ENCODE peak calls at places on chromosome 5, in five cellular contexts. One of them, this sample, is unnamed.

GRCh38 chr5:57175586-57175985 is 1.7 kb downstream of the GPBP1 start:
- DNase-seq in endothelial cell: no peak
- DNase-seq in CD4-positive, alpha-beta T cell: no peak
- DNase-seq in A673: peak; percentile 21
- DNase-seq in brain microvascular endothelial cell: no peak
- DNase-seq in this sample: no peak

GRCh38 chr5:19795218-19795617 is 192.8 kb downstream of the CDH18 start:
- DNase-seq in CD4-positive, alpha-beta T cell: no peak
- DNase-seq in A673: peak; percentile 1
- DNase-seq in brain microvascular endothelial cell: no peak
- DNase-seq in endothelial cell: no peak
- DNase-seq in this sample: no peak

GRCh38 chr5:38329132-38329715 is 70.9 kb downstream of the EGFLAM start:
- DNase-seq in brain microvascular endothelial cell: peak; percentile 36
- DNase-seq in A673: peak; percentile 37
- DNase-seq in endothelial cell: no peak
- DNase-seq in CD4-positive, alpha-beta T cell: no peak
- DNase-seq in this sample: no peak

GRCh38 chr5:134813827-134814226 is 31.9 kb upstream of the C5orf24 start:
- DNase-seq in A673: no peak
- DNase-seq in brain microvascular endothelial cell: no peak
- DNase-seq in endothelial cell: no peak
- DNase-seq in CD4-positive, alpha-beta T cell: no peak
- DNase-seq in this sample: no peak

GRCh38 chr5:26625099-26625498 is 413.3 kb downstream of the CDH9 start:
- DNase-seq in A673: no peak
- DNase-seq in CD4-positive, alpha-beta T cell: no peak
- DNase-seq in endothelial cell: no peak
- DNase-seq in brain microvascular endothelial cell: no peak
- DNase-seq in this sample: no peak

GRCh38 chr5:9712506-9713285 is 82.5 kb upstream of the TAS2R1 start:
- DNase-seq in A673: no peak
- DNase-seq in CD4-positive, alpha-beta T cell: no peak
- DNase-seq in brain microvascular endothelial cell: peak; percentile 64
- DNase-seq in endothelial cell: no peak
- DNase-seq in this sample: no peak

GRCh38 chr5:172481011-172481410 is 26.7 kb upstream of the SH3PXD2B start:
- DNase-seq in endothelial cell: no peak
- DNase-seq in brain microvascular endothelial cell: no peak
- DNase-seq in A673: no peak
- DNase-seq in CD4-positive, alpha-beta T cell: no peak
- DNase-seq in this sample: no peak

GRCh38 chr5:56817306-56817986 is 2.1 kb downstream of the MAP3K1 start:
- DNase-seq in brain microvascular endothelial cell: no peak
- DNase-seq in A673: no peak
- DNase-seq in CD4-positive, alpha-beta T cell: no peak
- DNase-seq in endothelial cell: no peak
- DNase-seq in this sample: no peak

GRCh38 chr5:68285075-68285827 is 69.7 kb downstream of the PIK3R1 start:
- DNase-seq in A673: no peak
- DNase-seq in CD4-positive, alpha-beta T cell: no peak
- DNase-seq in endothelial cell: no peak
- DNase-seq in brain microvascular endothelial cell: no peak
- DNase-seq in this sample: no peak

GRCh38 chr5:88819332-88819999 is 63.5 kb downstream of the MEF2C start:
- DNase-seq in brain microvascular endothelial cell: no peak
- DNase-seq in A673: no peak
- DNase-seq in endothelial cell: no peak
- DNase-seq in CD4-positive, alpha-beta T cell: no peak
- DNase-seq in this sample: no peak

GRCh38 chr5:4804619-4805211 is 335.4 kb upstream of the ADAMTS16 start:
- DNase-seq in brain microvascular endothelial cell: no peak
- DNase-seq in A673: no peak
- DNase-seq in endothelial cell: no peak
- DNase-seq in CD4-positive, alpha-beta T cell: no peak
- DNase-seq in this sample: no peak

GRCh38 chr5:135448071-135448704 is 1.0 kb upstream of the DCANP1 start:
- DNase-seq in endothelial cell: no peak
- DNase-seq in CD4-positive, alpha-beta T cell: no peak
- DNase-seq in A673: no peak
- DNase-seq in brain microvascular endothelial cell: no peak
- DNase-seq in this sample: no peak

GRCh38 chr5:140220698-140221064 is 45.7 kb downstream of the CYSTM1 start:
- DNase-seq in brain microvascular endothelial cell: no peak
- DNase-seq in A673: no peak
- DNase-seq in endothelial cell: no peak
- DNase-seq in CD4-positive, alpha-beta T cell: no peak
- DNase-seq in this sample: no peak

GRCh38 chr5:160021818-160022446 is 13.0 kb downstream of the TTC1 start:
- DNase-seq in CD4-positive, alpha-beta T cell: peak; percentile 37
- DNase-seq in brain microvascular endothelial cell: peak; percentile 71
- DNase-seq in A673: peak; percentile 74
- DNase-seq in endothelial cell: peak; percentile 73
- DNase-seq in this sample: peak; percentile 70

GRCh38 chr5:169945831-169946261 is 34.4 kb downstream of the INSYN2B start:
- DNase-seq in CD4-positive, alpha-beta T cell: no peak
- DNase-seq in A673: peak; percentile 68
- DNase-seq in endothelial cell: no peak
- DNase-seq in brain microvascular endothelial cell: peak; percentile 67
- DNase-seq in this sample: peak; percentile 23

GRCh38 chr5:378976-379742 is 57.6 kb downstream of the AHRR start:
- DNase-seq in endothelial cell: no peak
- DNase-seq in CD4-positive, alpha-beta T cell: no peak
- DNase-seq in brain microvascular endothelial cell: no peak
- DNase-seq in A673: no peak
- DNase-seq in this sample: no peak

GRCh38 chr5:87277279-87277835 is 9.7 kb downstream of the RASA1 start:
- DNase-seq in CD4-positive, alpha-beta T cell: no peak
- DNase-seq in A673: no peak
- DNase-seq in endothelial cell: no peak
- DNase-seq in brain microvascular endothelial cell: no peak
- DNase-seq in this sample: no peak

GRCh38 chr5:181217805-181218065 is 5.3 kb upstream of the TRIM41 start:
- DNase-seq in endothelial cell: no peak
- DNase-seq in A673: no peak
- DNase-seq in CD4-positive, alpha-beta T cell: no peak
- DNase-seq in brain microvascular endothelial cell: no peak
- DNase-seq in this sample: no peak

GRCh38 chr5:113678924-113679575 is 165.6 kb downstream of the YTHDC2 start:
- DNase-seq in CD4-positive, alpha-beta T cell: no peak
- DNase-seq in A673: peak; percentile 70
- DNase-seq in brain microvascular endothelial cell: peak; percentile 23
- DNase-seq in endothelial cell: peak; percentile 62
- DNase-seq in this sample: peak; percentile 45

GRCh38 chr5:1544294-1545010 is 20.7 kb upstream of the LPCAT1 start:
- DNase-seq in endothelial cell: no peak
- DNase-seq in A673: no peak
- DNase-seq in brain microvascular endothelial cell: no peak
- DNase-seq in CD4-positive, alpha-beta T cell: no peak
- DNase-seq in this sample: no peak

GRCh38 chr5:175347027-175347426 is 97.0 kb downstream of the DRD1 start:
- DNase-seq in CD4-positive, alpha-beta T cell: no peak
- DNase-seq in A673: peak; percentile 61
- DNase-seq in endothelial cell: no peak
- DNase-seq in brain microvascular endothelial cell: no peak
- DNase-seq in this sample: no peak

GRCh38 chr5:9344751-9345240 is 201.1 kb downstream of the SEMA5A start:
- DNase-seq in A673: no peak
- DNase-seq in endothelial cell: no peak
- DNase-seq in brain microvascular endothelial cell: no peak
- DNase-seq in CD4-positive, alpha-beta T cell: no peak
- DNase-seq in this sample: no peak

GRCh38 chr5:1564824-1565736 is 41.3 kb upstream of the LPCAT1 start:
- DNase-seq in brain microvascular endothelial cell: no peak
- DNase-seq in endothelial cell: no peak
- DNase-seq in CD4-positive, alpha-beta T cell: no peak
- DNase-seq in A673: no peak
- DNase-seq in this sample: no peak

GRCh38 chr5:6142353-6142752 is 236.0 kb downstream of the MED10 start:
- DNase-seq in brain microvascular endothelial cell: no peak
- DNase-seq in CD4-positive, alpha-beta T cell: no peak
- DNase-seq in endothelial cell: no peak
- DNase-seq in A673: no peak
- DNase-seq in this sample: no peak

GRCh38 chr5:39323542-39323941 is 40.8 kb downstream of the C9 start:
- DNase-seq in A673: no peak
- DNase-seq in brain microvascular endothelial cell: no peak
- DNase-seq in CD4-positive, alpha-beta T cell: no peak
- DNase-seq in endothelial cell: no peak
- DNase-seq in this sample: no peak

GRCh38 chr5:146461319-146461718 is 14.2 kb downstream of the TCERG1 start:
- DNase-seq in brain microvascular endothelial cell: no peak
- DNase-seq in endothelial cell: no peak
- DNase-seq in A673: peak; percentile 43
- DNase-seq in CD4-positive, alpha-beta T cell: no peak
- DNase-seq in this sample: no peak

GRCh38 chr5:949275-949543 is 56.5 kb downstream of the TRIP13 start:
- DNase-seq in A673: no peak
- DNase-seq in endothelial cell: no peak
- DNase-seq in brain microvascular endothelial cell: no peak
- DNase-seq in CD4-positive, alpha-beta T cell: no peak
- DNase-seq in this sample: no peak

GRCh38 chr5:1792842-1793266 is 6.8 kb downstream of the MRPL36 start:
- DNase-seq in brain microvascular endothelial cell: peak; percentile 98
- DNase-seq in A673: peak; percentile 80
- DNase-seq in CD4-positive, alpha-beta T cell: peak; percentile 59
- DNase-seq in endothelial cell: no peak
- DNase-seq in this sample: no peak

GRCh38 chr5:63094730-63095129 is 516.1 kb downstream of the LRRC70 start:
- DNase-seq in endothelial cell: no peak
- DNase-seq in CD4-positive, alpha-beta T cell: no peak
- DNase-seq in A673: no peak
- DNase-seq in brain microvascular endothelial cell: no peak
- DNase-seq in this sample: no peak

GRCh38 chr5:93884254-93884653 is 142.9 kb upstream of the POU5F2 start:
- DNase-seq in endothelial cell: no peak
- DNase-seq in A673: no peak
- DNase-seq in brain microvascular endothelial cell: no peak
- DNase-seq in CD4-positive, alpha-beta T cell: no peak
- DNase-seq in this sample: no peak
- TF ChIP-seq CTCF in endothelial cell: no peak
- TF ChIP-seq CTCF in A673: no peak
- TF ChIP-seq CTCF in brain microvascular endothelial cell: no peak
- TF ChIP-seq CTCF in CD4-positive, alpha-beta T cell: no peak
- TF ChIP-seq CTCF in this sample: no peak

GRCh38 chr5:176646707-176647029 is 616 bp upstream of the TSPAN17 start:
- DNase-seq in endothelial cell: no peak
- DNase-seq in A673: no peak
- DNase-seq in CD4-positive, alpha-beta T cell: no peak
- DNase-seq in brain microvascular endothelial cell: no peak
- DNase-seq in this sample: no peak

GRCh38 chr5:176647870-176648466 is 684 bp downstream of the TSPAN17 start:
- DNase-seq in CD4-positive, alpha-beta T cell: no peak
- DNase-seq in A673: peak; percentile 52
- DNase-seq in endothelial cell: no peak
- DNase-seq in brain microvascular endothelial cell: no peak
- DNase-seq in this sample: no peak

GRCh38 chr5:176648467-176649194 is 1.3 kb downstream of the TSPAN17 start:
- DNase-seq in brain microvascular endothelial cell: no peak
- DNase-seq in CD4-positive, alpha-beta T cell: peak; percentile 22
- DNase-seq in A673: no peak
- DNase-seq in endothelial cell: no peak
- DNase-seq in this sample: no peak

GRCh38 chr5:176646049-176646706 is 1.1 kb upstream of the TSPAN17 start:
- DNase-seq in endothelial cell: no peak
- DNase-seq in CD4-positive, alpha-beta T cell: no peak
- DNase-seq in A673: no peak
- DNase-seq in brain microvascular endothelial cell: no peak
- DNase-seq in this sample: no peak

DNA sequence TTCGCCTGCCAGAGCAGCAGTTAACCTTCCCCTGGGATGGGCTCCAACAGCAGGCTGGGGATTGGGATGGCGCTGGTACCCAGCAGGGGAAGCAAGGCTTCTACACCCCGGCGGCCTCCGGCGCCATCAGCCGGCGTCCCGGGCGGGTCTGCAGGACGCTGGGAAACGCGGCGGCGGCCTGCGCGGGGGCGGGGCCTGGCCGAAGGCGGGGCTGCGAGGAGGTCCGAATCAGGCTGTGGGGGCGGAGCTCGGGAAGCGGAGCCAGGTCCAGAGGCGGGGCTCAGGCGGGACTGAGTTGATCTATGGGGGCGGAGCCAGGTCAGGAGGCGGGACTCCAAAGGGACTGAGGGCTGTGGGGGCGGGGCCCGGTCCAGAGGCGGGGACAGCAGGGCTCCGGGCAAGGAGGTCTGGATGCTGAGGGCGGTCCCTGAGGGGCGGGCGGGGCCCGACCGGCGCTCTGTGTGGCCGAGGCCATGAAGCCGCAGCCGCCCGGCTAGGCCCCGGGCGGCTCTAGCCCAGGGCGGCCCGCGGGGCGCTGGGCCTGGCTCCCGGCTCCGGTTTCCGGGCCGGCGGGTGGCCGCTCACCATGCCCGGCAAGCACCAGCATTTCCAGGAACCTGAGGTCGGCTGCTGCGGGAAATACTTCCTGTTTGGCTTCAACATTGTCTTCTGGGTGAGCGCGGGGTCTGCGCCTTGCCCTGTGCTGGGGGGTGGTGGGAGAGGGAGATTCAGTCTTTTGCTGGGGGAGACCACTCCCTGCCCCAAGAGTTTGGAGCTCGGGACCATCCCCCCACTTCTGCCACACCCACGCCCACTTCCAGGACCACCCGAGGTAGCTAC is at the start of gene TSPAN17:
- DNase-seq in CD4-positive, alpha-beta T cell: peak; percentile 98
- DNase-seq in brain microvascular endothelial cell: peak; percentile 99
- DNase-seq in endothelial cell: peak; percentile 100
- DNase-seq in A673: peak; percentile 97
- DNase-seq in this sample: peak; percentile 100
- TF ChIP-seq CTCF in CD4-positive, alpha-beta T cell: no peak
- TF ChIP-seq CTCF in brain microvascular endothelial cell: peak; percentile 33
- TF ChIP-seq CTCF in endothelial cell: no peak
- TF ChIP-seq CTCF in A673: peak; percentile 31
- TF ChIP-seq CTCF in this sample: no peak

GRCh38 chr5:60927450-60927849 is 17.4 kb downstream of the ERCC8 start:
- DNase-seq in A673: no peak
- DNase-seq in endothelial cell: no peak
- DNase-seq in CD4-positive, alpha-beta T cell: no peak
- DNase-seq in brain microvascular endothelial cell: no peak
- DNase-seq in this sample: no peak

DNA sequence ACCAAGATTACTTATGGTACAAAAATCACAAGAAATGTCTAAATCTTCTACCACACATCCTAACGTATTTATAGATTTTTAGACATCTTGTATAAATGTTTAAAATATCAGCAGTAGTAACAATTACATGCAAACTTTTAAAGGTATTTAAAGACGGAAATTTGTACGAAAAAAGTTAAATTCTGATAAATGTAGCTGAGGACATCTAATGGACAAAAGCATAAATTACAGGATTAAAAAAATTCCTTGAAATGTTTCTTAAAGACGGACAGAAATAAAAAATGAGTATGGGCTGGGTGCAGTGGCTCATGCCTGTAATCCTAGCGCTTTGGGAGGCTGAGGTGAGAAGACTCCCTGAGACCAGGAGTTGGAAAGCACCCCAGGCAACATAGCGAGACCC is 15.8 kb downstream of the ERCC8 start:
- DNase-seq in CD4-positive, alpha-beta T cell: no peak
- DNase-seq in brain microvascular endothelial cell: no peak
- DNase-seq in A673: no peak
- DNase-seq in endothelial cell: no peak
- DNase-seq in this sample: no peak
- TF ChIP-seq CTCF in CD4-positive, alpha-beta T cell: no peak
- TF ChIP-seq CTCF in brain microvascular endothelial cell: peak; percentile 28
- TF ChIP-seq CTCF in A673: peak; percentile 47
- TF ChIP-seq CTCF in endothelial cell: peak; percentile 46
- TF ChIP-seq CTCF in this sample: peak; percentile 57

GRCh38 chr5:17398439-17398838 is 99.6 kb upstream of the TAF11L2 start:
- DNase-seq in endothelial cell: no peak
- DNase-seq in A673: peak; percentile 75
- DNase-seq in CD4-positive, alpha-beta T cell: no peak
- DNase-seq in brain microvascular endothelial cell: peak; percentile 89
- DNase-seq in this sample: no peak
- TF ChIP-seq CTCF in endothelial cell: no peak
- TF ChIP-seq CTCF in A673: no peak
- TF ChIP-seq CTCF in CD4-positive, alpha-beta T cell: no peak
- TF ChIP-seq CTCF in brain microvascular endothelial cell: no peak
- TF ChIP-seq CTCF in this sample: no peak